ENCODE peak calls at places on chromosomes 3 and 15, in four cellular contexts. One of them, this sample, is unnamed.

GRCh38 chr15:80923668-80924067 is 66.0 kb downstream of the MESD start:
- DNase-seq in K562: no peak
- DNase-seq in HepG2: no peak
- DNase-seq in SK-N-SH: no peak
- DNase-seq in this sample: no peak

GRCh38 chr15:62606376-62607164 is 436.0 kb upstream of the TPM1 start:
- DNase-seq in SK-N-SH: no peak
- DNase-seq in HepG2: no peak
- DNase-seq in K562: no peak
- DNase-seq in this sample: no peak

GRCh38 chr15:35657679-35658201 is 111.8 kb upstream of the DPH6 start:
- DNase-seq in SK-N-SH: no peak
- DNase-seq in K562: no peak
- DNase-seq in HepG2: no peak
- DNase-seq in this sample: no peak

GRCh38 chr15:66907826-66908502 is 157.4 kb upstream of the SMAD3 start:
- DNase-seq in K562: no peak
- DNase-seq in SK-N-SH: no peak
- DNase-seq in HepG2: peak; percentile 56
- DNase-seq in this sample: peak; percentile 73

GRCh38 chr15:90184786-90185704 is 16.1 kb upstream of the SEMA4B start:
- DNase-seq in SK-N-SH: peak; percentile 93
- DNase-seq in HepG2: peak; percentile 54
- DNase-seq in K562: peak; percentile 86
- DNase-seq in this sample: no peak

GRCh38 chr3:125052671-125053303 is 3.0 kb downstream of the HEG1 start:
- DNase-seq in K562: no peak
- DNase-seq in SK-N-SH: no peak
- DNase-seq in HepG2: peak; percentile 77
- DNase-seq in this sample: no peak

GRCh38 chr15:52150043-52150825 is 37.7 kb upstream of the BCL2L10 start:
- DNase-seq in K562: no peak
- DNase-seq in SK-N-SH: no peak
- DNase-seq in HepG2: no peak
- DNase-seq in this sample: no peak

GRCh38 chr3:3552741-3553140 is 246.5 kb upstream of the LRRN1 start:
- DNase-seq in K562: no peak
- DNase-seq in SK-N-SH: no peak
- DNase-seq in HepG2: no peak
- DNase-seq in this sample: no peak

GRCh38 chr3:176896640-176897039 is 300.6 kb downstream of the TBL1XR1 start:
- DNase-seq in HepG2: no peak
- DNase-seq in K562: no peak
- DNase-seq in SK-N-SH: no peak
- DNase-seq in this sample: no peak

GRCh38 chr3:111649180-111649579 is 54.0 kb upstream of the ZBED2 start:
- DNase-seq in SK-N-SH: no peak
- DNase-seq in HepG2: no peak
- DNase-seq in K562: no peak
- DNase-seq in this sample: no peak

GRCh38 chr3:119420196-119420595 is 43.2 kb downstream of the TMEM39A start:
- DNase-seq in K562: peak; percentile 14
- DNase-seq in SK-N-SH: no peak
- DNase-seq in HepG2: no peak
- DNase-seq in this sample: no peak

GRCh38 chr3:126346466-126346865 is 10.7 kb downstream of the KLF15 start:
- DNase-seq in K562: no peak
- DNase-seq in HepG2: no peak
- DNase-seq in SK-N-SH: no peak
- DNase-seq in this sample: no peak

GRCh38 chr15:45583731-45584639 is 3.2 kb upstream of the BLOC1S6 start:
- DNase-seq in K562: peak; percentile 69
- DNase-seq in HepG2: no peak
- DNase-seq in SK-N-SH: no peak
- DNase-seq in this sample: no peak

GRCh38 chr3:30227571-30228301 is 378.7 kb upstream of the TGFBR2 start:
- DNase-seq in K562: no peak
- DNase-seq in SK-N-SH: no peak
- DNase-seq in HepG2: peak; percentile 85
- DNase-seq in this sample: peak; percentile 34

GRCh38 chr3:44476181-44476599 is 1.3 kb downstream of the ZNF445 start:
- DNase-seq in SK-N-SH: peak; percentile 61
- DNase-seq in HepG2: no peak
- DNase-seq in K562: peak; percentile 31
- DNase-seq in this sample: peak; percentile 14

GRCh38 chr3:4426782-4427344 is 40.2 kb downstream of the SUMF1 start:
- DNase-seq in HepG2: peak; percentile 89
- DNase-seq in K562: peak; percentile 49
- DNase-seq in SK-N-SH: peak; percentile 61
- DNase-seq in this sample: no peak

GRCh38 chr3:141380279-141380678 is 12.0 kb downstream of the ZBTB38 start:
- DNase-seq in HepG2: no peak
- DNase-seq in SK-N-SH: no peak
- DNase-seq in K562: no peak
- DNase-seq in this sample: no peak

GRCh38 chr3:64399205-64399800 is 174.0 kb upstream of the PRICKLE2 start:
- DNase-seq in SK-N-SH: peak; percentile 58
- DNase-seq in K562: peak; percentile 11
- DNase-seq in HepG2: peak; percentile 21
- DNase-seq in this sample: peak; percentile 9

GRCh38 chr15:71374607-71375352 is 259.5 kb downstream of the THSD4 start:
- DNase-seq in HepG2: no peak
- DNase-seq in SK-N-SH: no peak
- DNase-seq in K562: no peak
- DNase-seq in this sample: no peak

GRCh38 chr15:62088361-62088693 is 21.6 kb downstream of the C2CD4A start:
- DNase-seq in HepG2: no peak
- DNase-seq in SK-N-SH: no peak
- DNase-seq in K562: no peak
- DNase-seq in this sample: no peak

GRCh38 chr15:77915261-77915960 is 162.1 kb downstream of the TBC1D2B start:
- DNase-seq in K562: no peak
- DNase-seq in SK-N-SH: no peak
- DNase-seq in HepG2: no peak
- DNase-seq in this sample: no peak

GRCh38 chr3:196996454-196997265 is 28.0 kb upstream of the PIGZ start:
- DNase-seq in K562: no peak
- DNase-seq in SK-N-SH: no peak
- DNase-seq in HepG2: no peak
- DNase-seq in this sample: no peak

GRCh38 chr3:109640146-109640652 is 302.9 kb upstream of the DPPA4 start:
- DNase-seq in K562: no peak
- DNase-seq in SK-N-SH: no peak
- DNase-seq in HepG2: no peak
- DNase-seq in this sample: no peak

GRCh38 chr3:112908252-112908651 is 61.6 kb upstream of the CD200R1L start:
- DNase-seq in HepG2: no peak
- DNase-seq in K562: no peak
- DNase-seq in SK-N-SH: no peak
- DNase-seq in this sample: no peak

GRCh38 chr15:71802770-71803169 is 7.6 kb upstream of the NR2E3 start:
- DNase-seq in HepG2: no peak
- DNase-seq in SK-N-SH: no peak
- DNase-seq in K562: peak; percentile 49
- DNase-seq in this sample: peak; percentile 28

GRCh38 chr15:83973816-83974215 is 261.8 kb upstream of the GOLGA6L4 start:
- DNase-seq in HepG2: peak; percentile 2
- DNase-seq in K562: peak; percentile 21
- DNase-seq in SK-N-SH: peak; percentile 20
- DNase-seq in this sample: no peak

GRCh38 chr3:116610124-116610523 is 99.5 kb upstream of the TUSC7 start:
- DNase-seq in K562: no peak
- DNase-seq in SK-N-SH: no peak
- DNase-seq in HepG2: no peak
- DNase-seq in this sample: no peak

GRCh38 chr15:88897456-88898194 is 2.3 kb upstream of the HAPLN3 start:
- DNase-seq in HepG2: peak; percentile 41
- DNase-seq in SK-N-SH: peak; percentile 88
- DNase-seq in K562: peak; percentile 91
- DNase-seq in this sample: peak; percentile 31

GRCh38 chr3:110568246-110568645 is 503.4 kb upstream of the NECTIN3 start:
- DNase-seq in SK-N-SH: no peak
- DNase-seq in HepG2: no peak
- DNase-seq in K562: no peak
- DNase-seq in this sample: no peak

DNA sequence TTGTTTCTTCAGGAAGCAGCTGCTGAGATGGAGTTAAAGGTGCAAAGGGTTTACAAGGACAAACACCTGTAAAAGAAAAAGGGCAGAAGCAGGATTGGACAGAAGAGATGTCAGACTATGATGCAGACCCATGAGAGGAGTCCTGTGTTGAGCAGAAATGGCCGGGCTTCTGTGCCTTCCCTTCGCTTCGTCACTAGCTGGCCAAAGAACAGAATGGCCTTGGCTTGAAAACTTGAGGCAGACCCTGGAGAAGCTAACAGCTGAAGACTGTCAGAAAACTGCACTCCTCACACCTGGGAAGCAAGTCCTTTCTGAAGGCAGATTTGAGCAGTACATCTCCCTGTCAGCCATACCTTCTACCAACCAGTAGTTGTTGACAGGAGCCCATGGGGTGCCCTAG is 8.4 kb upstream of the NMNAT3 start:
- DNase-seq in K562: no peak
- DNase-seq in HepG2: no peak
- DNase-seq in SK-N-SH: no peak
- DNase-seq in this sample: no peak
- TF ChIP-seq GABPA in K562: no peak
- TF ChIP-seq GABPA in HepG2: no peak
- TF ChIP-seq GABPA in SK-N-SH: no peak
- TF ChIP-seq GABPA in this sample: no peak

GRCh38 chr15:40333922-40334492 is 6.7 kb downstream of the CCDC9B start:
- DNase-seq in K562: peak; percentile 63
- DNase-seq in HepG2: no peak
- DNase-seq in SK-N-SH: no peak
- DNase-seq in this sample: peak; percentile 84
- TF ChIP-seq GABPA in K562: peak; percentile 53
- TF ChIP-seq GABPA in HepG2: no peak
- TF ChIP-seq GABPA in SK-N-SH: no peak
- TF ChIP-seq GABPA in this sample: no peak

DNA sequence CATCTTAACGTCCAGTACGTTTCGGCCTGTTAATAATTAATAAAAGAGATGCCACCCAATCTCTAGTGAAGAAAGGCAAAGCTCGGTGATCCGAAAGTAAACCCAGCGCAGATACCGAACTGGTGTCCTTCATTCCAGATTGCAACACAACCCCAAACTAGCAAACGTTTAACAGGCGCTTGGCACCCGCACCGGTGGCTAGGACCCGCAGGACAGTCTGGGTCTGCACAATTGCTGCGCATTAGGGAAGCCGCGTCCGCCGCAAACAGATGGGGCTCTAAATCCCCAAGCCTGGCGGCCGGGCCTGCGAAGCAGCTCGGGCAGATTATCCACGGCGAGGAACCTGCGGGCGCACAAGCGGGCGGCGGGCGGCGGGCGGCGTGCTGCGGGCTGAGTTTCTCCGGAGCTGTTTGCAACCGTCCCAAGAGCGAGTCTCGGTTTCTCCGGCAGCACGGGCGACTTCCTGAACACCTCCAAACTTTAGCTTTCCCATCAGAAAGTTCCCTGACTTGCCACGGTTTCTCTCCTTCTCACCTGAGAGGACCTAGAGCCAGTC is 112.1 kb upstream of the ICE2 start:
- DNase-seq in K562: no peak
- DNase-seq in SK-N-SH: peak; percentile 73
- DNase-seq in HepG2: peak; percentile 96
- DNase-seq in this sample: peak; percentile 34
- TF ChIP-seq GABPA in K562: no peak
- TF ChIP-seq GABPA in SK-N-SH: no peak
- TF ChIP-seq GABPA in HepG2: no peak
- TF ChIP-seq GABPA in this sample: no peak

DNA sequence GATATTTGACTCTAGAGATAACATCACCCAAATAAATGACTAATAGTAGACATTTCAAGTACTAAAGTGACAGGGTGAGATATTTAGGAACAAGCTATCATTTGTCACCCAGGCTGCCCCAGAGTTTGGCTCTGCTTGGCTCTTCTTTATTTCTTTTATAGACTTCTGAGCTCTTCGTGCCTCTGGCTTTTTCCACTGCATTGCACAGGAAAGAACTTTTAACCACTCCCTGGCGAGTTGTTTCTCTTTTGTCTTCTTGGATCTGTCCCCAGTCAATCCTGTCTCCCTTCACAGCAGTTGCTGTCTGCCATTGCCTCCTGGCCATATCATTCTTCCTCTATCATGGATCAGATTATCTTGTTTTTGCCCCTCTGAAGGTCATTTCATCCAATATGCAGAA is 339.2 kb upstream of the DCBLD2 start:
- DNase-seq in K562: no peak
- DNase-seq in SK-N-SH: no peak
- DNase-seq in HepG2: no peak
- DNase-seq in this sample: no peak
- TF ChIP-seq GABPA in K562: no peak
- TF ChIP-seq GABPA in SK-N-SH: no peak
- TF ChIP-seq GABPA in HepG2: no peak
- TF ChIP-seq GABPA in this sample: no peak

GRCh38 chr3:194324823-194325327 is 26.3 kb downstream of the CPN2 start:
- DNase-seq in HepG2: no peak
- DNase-seq in SK-N-SH: no peak
- DNase-seq in K562: no peak
- DNase-seq in this sample: no peak

GRCh38 chr3:194322701-194323174 is 28.4 kb downstream of the CPN2 start:
- DNase-seq in HepG2: peak; percentile 50
- DNase-seq in K562: peak; percentile 42
- DNase-seq in SK-N-SH: no peak
- DNase-seq in this sample: no peak

GRCh38 chr3:194321666-194322640 is 29.2 kb downstream of the CPN2 start:
- DNase-seq in K562: no peak
- DNase-seq in HepG2: no peak
- DNase-seq in SK-N-SH: no peak
- DNase-seq in this sample: no peak

GRCh38 chr3:194325424-194326165 is 25.5 kb downstream of the CPN2 start:
- DNase-seq in K562: no peak
- DNase-seq in HepG2: no peak
- DNase-seq in SK-N-SH: peak; percentile 75
- DNase-seq in this sample: no peak

GRCh38 chr3:194323785-194324735 is 27.1 kb downstream of the CPN2 start:
- DNase-seq in SK-N-SH: peak; percentile 83
- DNase-seq in K562: peak; percentile 93
- DNase-seq in HepG2: peak; percentile 59
- DNase-seq in this sample: peak; percentile 39
- TF ChIP-seq GABPA in SK-N-SH: no peak
- TF ChIP-seq GABPA in K562: peak; percentile 31
- TF ChIP-seq GABPA in HepG2: no peak
- TF ChIP-seq GABPA in this sample: no peak

GRCh38 chr3:160804762-160805161 is 48.7 kb downstream of the PPM1L start:
- DNase-seq in K562: no peak
- DNase-seq in HepG2: no peak
- DNase-seq in SK-N-SH: peak; percentile 29
- DNase-seq in this sample: no peak
- TF ChIP-seq GABPA in K562: no peak
- TF ChIP-seq GABPA in HepG2: no peak
- TF ChIP-seq GABPA in SK-N-SH: no peak
- TF ChIP-seq GABPA in this sample: no peak